ENCODE peak calls at places on chromosomes 16 and 17, in five cellular contexts. K, I, Q, O and V are unnamed samples.

GRCh38 chr16:21150375-21151001 is at the start of gene DNAH3:
- DNase-seq in K (peak), I (no peak), Q (peak), O (peak), V (no peak)

GRCh38 chr17:77445908-77446535 is 305.3 kb downstream of the SEC14L1 start:
- DNase-seq in K (no peak), I (peak), Q (no peak), O (peak), V (no peak)

GRCh38 chr17:17526369-17526768 is 30.2 kb upstream of the RASD1 start:
- DNase-seq in K (no peak), I (no peak), Q (no peak), O (no peak), V (no peak)

GRCh38 chr16:81429045-81429521 is 15.5 kb upstream of the CMIP start:
- DNase-seq in K (no peak), I (peak), Q (peak), O (peak), V (no peak)

GRCh38 chr16:15857779-15858560 is 1.1 kb upstream of the MYH11 start:
- DNase-seq in K (peak), I (peak), Q (no peak), O (peak), V (no peak)

GRCh38 chr17:964881-965280 is 14.7 kb downstream of the NXN start:
- DNase-seq in K (no peak), I (no peak), Q (no peak), O (no peak), V (no peak)

GRCh38 chr16:49347476-49347875 is 26.1 kb upstream of the C16orf78 start:
- DNase-seq in K (no peak), I (no peak), Q (no peak), O (no peak), V (peak)

GRCh38 chr16:88979616-88980015 is 2.6 kb upstream of the CBFA2T3 start:
- DNase-seq in K (no peak), I (no peak), Q (no peak), O (no peak), V (no peak)

GRCh38 chr17:66576473-66576872 is 258.4 kb upstream of the CACNG5 start:
- DNase-seq in K (no peak), I (no peak), Q (no peak), O (no peak), V (no peak)

GRCh38 chr17:2084129-2084765 is 29.3 kb downstream of the HIC1 start:
- DNase-seq in K (no peak), I (peak), Q (peak), O (peak), V (peak)

GRCh38 chr16:14405611-14406537 is 224.2 kb downstream of the PARN start:
- DNase-seq in K (peak), I (no peak), Q (peak), O (peak), V (no peak)

GRCh38 chr17:50184611-50185398 is 16.6 kb downstream of the COL1A1 start:
- DNase-seq in K (no peak), I (peak), Q (peak), O (peak), V (peak)

GRCh38 chr16:10738231-10739077 is 5.2 kb upstream of the NUBP1 start:
- DNase-seq in K (no peak), I (peak), Q (peak), O (peak), V (peak)

GRCh38 chr16:65386707-65387106 is 264.8 kb upstream of the CDH11 start:
- DNase-seq in K (no peak), I (no peak), Q (no peak), O (no peak), V (no peak)

GRCh38 chr17:48129981-48130380 is 22.4 kb downstream of the SNX11 start:
- DNase-seq in K (no peak), I (no peak), Q (no peak), O (no peak), V (no peak)

GRCh38 chr17:78315355-78316114 is 44.3 kb downstream of the SOCS3 start:
- DNase-seq in K (peak), I (peak), Q (peak), O (peak), V (peak)

GRCh38 chr17:74736423-74737298 is at the start of gene RAB37:
- DNase-seq in K (no peak), I (no peak), Q (peak), O (peak), V (no peak)

GRCh38 chr17:63495471-63495870 is 18.6 kb downstream of the ACE start:
- DNase-seq in K (no peak), I (peak), Q (no peak), O (no peak), V (no peak)

GRCh38 chr17:79840204-79840988 is 1.2 kb upstream of the CBX4 start:
- DNase-seq in K (peak), I (peak), Q (no peak), O (peak), V (peak)

GRCh38 chr17:1237471-1237870 is 32.8 kb upstream of the BHLHA9 start:
- DNase-seq in K (no peak), I (no peak), Q (no peak), O (no peak), V (no peak)

GRCh38 chr16:47073223-47074155 is 70.3 kb downstream of the NETO2 start:
- DNase-seq in K (no peak), I (no peak), Q (no peak), O (peak), V (no peak)

DNA sequence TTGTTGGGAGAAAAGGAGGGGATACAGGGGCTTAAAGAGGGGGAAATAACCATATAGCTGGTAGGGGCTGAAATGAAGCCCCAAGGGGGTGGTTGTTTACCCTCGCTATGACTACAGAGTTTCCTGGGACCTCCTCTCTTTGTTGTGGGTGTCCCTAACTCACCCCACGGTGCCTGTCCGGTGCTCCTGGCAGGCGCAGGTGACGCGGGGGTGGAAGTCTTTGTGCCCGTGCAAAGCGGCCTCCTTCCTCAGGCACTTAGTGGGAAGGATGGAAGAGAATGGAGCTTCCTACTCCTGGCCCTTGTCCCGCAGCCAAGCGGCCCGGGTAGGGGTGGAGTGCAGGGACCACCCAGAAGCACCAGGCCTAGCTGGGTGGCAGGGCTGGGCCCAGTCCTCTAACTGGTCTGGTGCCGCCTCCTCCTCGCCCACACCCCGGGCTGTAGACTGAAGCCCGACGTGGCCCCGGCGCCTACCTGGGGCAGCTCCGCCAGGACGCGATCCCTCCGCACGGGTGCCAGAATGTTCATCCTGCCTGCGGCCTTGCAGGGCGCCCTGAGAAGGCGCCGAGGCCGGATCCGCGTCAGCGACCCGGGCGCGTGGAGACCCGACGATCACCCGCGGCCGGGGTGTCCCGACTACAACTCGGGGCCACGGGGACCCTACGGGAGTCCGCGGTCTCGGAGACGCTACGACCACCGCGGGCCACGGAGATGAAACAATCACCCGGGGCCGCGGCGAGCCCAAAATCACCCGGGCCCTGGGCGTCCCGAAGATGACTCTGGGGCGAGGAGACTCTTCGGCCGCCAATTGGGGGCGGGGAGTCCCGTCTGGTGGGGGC is 709 bp downstream of the RAB34 start:
- DNase-seq in K (no peak), I (peak), Q (no peak), O (no peak), V (no peak)
- H3K4me3 ChIP-seq in K (peak), I (peak), Q (no peak), O (peak), V (peak)

GRCh38 chr17:37301288-37301687 is 74.5 kb upstream of the C17orf78 start:
- DNase-seq in K (no peak), I (peak), Q (no peak), O (no peak), V (no peak)
- TF ChIP-seq CTCF in K (no peak), I (no peak), Q (no peak), O (no peak), V (no peak)

GRCh38 chr17:7309628-7310027 is 2.2 kb downstream of the EIF5A start:
- DNase-seq in K (no peak), I (no peak), Q (no peak), O (no peak), V (no peak)

GRCh38 chr17:7307686-7308624 is 527 bp downstream of the EIF5A start:
- DNase-seq in K (peak), I (peak), Q (peak), O (peak), V (no peak)

GRCh38 chr17:7306911-7307685 is at the start of gene EIF5A:
- DNase-seq in K (peak), I (peak), Q (peak), O (peak), V (peak)

GRCh38 chr17:7311110-7311698 is 3.8 kb downstream of the EIF5A start:
- DNase-seq in K (no peak), I (no peak), Q (no peak), O (no peak), V (no peak)

GRCh38 chr17:7308625-7309433 is 1.4 kb downstream of the EIF5A start:
- DNase-seq in K (peak), I (peak), Q (peak), O (peak), V (peak)
- TF ChIP-seq POLR2A in K (no peak), I (peak), Q (peak), O (peak), V (no peak)

DNA sequence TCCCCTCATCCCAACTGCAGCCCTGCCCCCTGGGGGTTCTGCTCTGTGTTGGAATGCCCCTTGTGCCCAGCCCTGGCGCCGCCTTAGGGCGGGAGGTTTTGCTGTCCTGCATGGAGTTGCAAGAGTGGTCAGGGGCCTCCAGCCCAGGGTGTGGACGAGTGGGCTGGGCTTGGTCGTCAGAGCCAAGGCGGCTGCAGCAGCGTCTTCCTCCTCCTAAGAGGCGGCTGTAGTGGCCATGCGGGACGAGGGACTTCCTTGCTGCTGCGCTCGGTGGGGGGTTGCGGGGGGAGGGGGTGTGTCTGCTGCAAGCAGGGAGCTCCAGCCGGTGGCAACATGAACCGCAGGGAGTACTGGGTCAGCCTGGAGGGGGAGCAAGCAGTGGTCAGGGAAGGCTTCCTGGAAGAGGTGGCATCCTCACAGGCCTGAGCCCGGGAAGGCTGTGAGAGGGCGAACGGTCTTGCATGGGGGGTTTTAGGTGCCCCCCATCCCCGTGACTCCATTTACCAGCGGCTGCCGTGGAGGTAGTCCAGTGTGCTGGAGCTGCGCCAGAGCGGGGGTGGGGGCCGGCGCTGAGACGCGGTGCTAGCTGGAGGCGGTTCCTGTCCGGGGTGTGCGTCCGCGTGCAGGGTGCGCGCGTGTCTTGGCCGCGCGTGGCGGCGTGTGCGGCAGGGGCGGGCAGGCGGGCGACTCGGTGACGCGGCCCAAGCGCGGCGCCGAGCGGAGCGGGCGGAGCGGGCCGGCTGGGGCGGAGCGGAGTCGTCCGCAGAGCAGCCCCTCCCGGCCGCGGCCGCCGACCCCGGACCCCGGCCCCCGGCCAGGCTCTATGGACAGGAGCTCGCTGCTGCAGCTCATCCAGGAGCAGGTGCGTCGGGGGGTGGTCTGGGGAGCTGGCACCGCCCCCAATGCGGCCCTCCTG is at the start of gene RHBDL1:
- DNase-seq in K (no peak), I (peak), Q (peak), O (peak), V (no peak)
- H3K4me3 ChIP-seq in K (peak), I (peak), Q (peak), O (peak), V (no peak)

GRCh38 chr17:81538651-81539570 is 10.7 kb downstream of the FSCN2 start:
- DNase-seq in K (no peak), I (no peak), Q (no peak), O (no peak), V (no peak)

GRCh38 chr17:81539571-81539900 is 11.4 kb downstream of the FSCN2 start:
- DNase-seq in K (no peak), I (no peak), Q (no peak), O (no peak), V (no peak)

GRCh38 chr17:81536299-81537290 is 8.4 kb downstream of the FSCN2 start:
- DNase-seq in K (no peak), I (peak), Q (no peak), O (no peak), V (no peak)

GRCh38 chr17:81537343-81537855 is 9.2 kb downstream of the FSCN2 start:
- DNase-seq in K (no peak), I (no peak), Q (peak), O (peak), V (no peak)

GRCh38 chr17:81537856-81538555 is 9.8 kb downstream of the FSCN2 start:
- DNase-seq in K (no peak), I (no peak), Q (no peak), O (no peak), V (no peak)
- TF ChIP-seq CTCF in K (no peak), I (no peak), Q (no peak), O (peak), V (no peak)

GRCh38 chr17:43019418-43019817 is 2.8 kb downstream of the VAT1 start:
- DNase-seq in K (no peak), I (no peak), Q (peak), O (peak), V (no peak)
- TF ChIP-seq POLR2A in K (no peak), I (no peak), Q (no peak), O (no peak), V (no peak)

GRCh38 chr16:1073262-1073558 is 663 bp downstream of the SSTR5 start:
- DNase-seq in K (no peak), I (no peak), Q (no peak), O (no peak), V (no peak)
- H3K4me3 ChIP-seq in K (no peak), I (no peak), Q (no peak), O (no peak), V (no peak)

GRCh38 chr17:31738067-31738466 is 121.0 kb downstream of the COPRS start:
- DNase-seq in K (no peak), I (no peak), Q (no peak), O (no peak), V (no peak)

GRCh38 chr17:31736855-31737625 is 122.0 kb downstream of the COPRS start:
- DNase-seq in K (no peak), I (no peak), Q (no peak), O (no peak), V (no peak)

GRCh38 chr17:31738488-31738887 is 120.6 kb downstream of the COPRS start:
- DNase-seq in K (no peak), I (no peak), Q (no peak), O (no peak), V (no peak)

GRCh38 chr17:31731119-31731518 is 127.9 kb downstream of the COPRS start:
- DNase-seq in K (no peak), I (no peak), Q (no peak), O (no peak), V (no peak)

DNA sequence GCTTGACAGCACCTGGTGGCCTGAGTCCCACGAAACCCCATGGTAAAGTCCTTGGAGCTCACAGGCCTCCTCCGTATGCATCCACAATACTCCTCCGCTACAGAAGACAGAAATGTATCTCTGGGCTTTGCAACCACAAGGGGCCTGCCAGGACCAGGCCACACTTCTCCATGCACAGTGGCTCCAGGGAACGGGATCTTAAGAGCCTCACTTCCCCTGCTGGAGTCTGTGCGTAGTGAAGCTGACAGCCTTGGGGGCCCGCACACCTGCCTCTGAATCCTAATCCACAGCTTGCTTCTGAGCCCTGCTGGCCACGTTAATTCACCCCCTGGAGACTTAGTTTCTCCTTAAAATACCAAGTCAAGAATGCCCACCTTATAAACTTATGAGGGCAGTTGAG is 125.7 kb downstream of the COPRS start:
- DNase-seq in K (no peak), I (no peak), Q (no peak), O (no peak), V (no peak)
- TF ChIP-seq CTCF in K (no peak), I (no peak), Q (no peak), O (no peak), V (no peak)